ENCODE peak calls at places on chromosomes 4 and X, in eight cellular contexts. One of them, this sample, is unnamed.

GRCh38 chr4:84496356-84497219 is 2.5 kb downstream of the NKX6-1 start:
- DNase-seq in HepG2: no peak
- DNase-seq in body of pancreas: peak
- DNase-seq in spleen: no peak
- DNase-seq in endothelial cell of umbilical vein: no peak
- DNase-seq in adrenal gland: no peak
- DNase-seq in lower leg skin: no peak
- DNase-seq in right lobe of liver: no peak
- DNase-seq in this sample: no peak

GRCh38 chr4:154545689-154546088 is 4.5 kb downstream of the PLRG1 start:
- DNase-seq in HepG2: no peak
- DNase-seq in body of pancreas: no peak
- DNase-seq in spleen: no peak
- DNase-seq in endothelial cell of umbilical vein: no peak
- DNase-seq in adrenal gland: no peak
- DNase-seq in lower leg skin: no peak
- DNase-seq in right lobe of liver: no peak
- DNase-seq in this sample: no peak

GRCh38 chrX:55754861-55755294 is 37.3 kb downstream of the RRAGB start:
- DNase-seq in HepG2: no peak
- DNase-seq in body of pancreas: no peak
- DNase-seq in spleen: no peak
- DNase-seq in endothelial cell of umbilical vein: peak
- DNase-seq in adrenal gland: no peak
- DNase-seq in lower leg skin: no peak
- DNase-seq in right lobe of liver: no peak
- DNase-seq in this sample: no peak

GRCh38 chrX:123860506-123860840 is 620 bp downstream of the XIAP start:
- DNase-seq in HepG2: peak
- DNase-seq in body of pancreas: no peak
- DNase-seq in spleen: no peak
- DNase-seq in endothelial cell of umbilical vein: peak
- DNase-seq in adrenal gland: no peak
- DNase-seq in lower leg skin: no peak
- DNase-seq in right lobe of liver: no peak
- DNase-seq in this sample: peak

GRCh38 chr4:90148574-90149170 is 21.5 kb downstream of the CCSER1 start:
- DNase-seq in HepG2: no peak
- DNase-seq in body of pancreas: no peak
- DNase-seq in spleen: no peak
- DNase-seq in endothelial cell of umbilical vein: no peak
- DNase-seq in adrenal gland: no peak
- DNase-seq in lower leg skin: no peak
- DNase-seq in right lobe of liver: no peak
- DNase-seq in this sample: no peak

GRCh38 chrX:32868524-32868895 is 342.8 kb downstream of the DMD start:
- DNase-seq in HepG2: no peak
- DNase-seq in body of pancreas: no peak
- DNase-seq in spleen: no peak
- DNase-seq in endothelial cell of umbilical vein: no peak
- DNase-seq in adrenal gland: no peak
- DNase-seq in lower leg skin: no peak
- DNase-seq in right lobe of liver: peak
- DNase-seq in this sample: no peak

GRCh38 chrX:108036298-108036973 is 8.4 kb upstream of the VSIG1 start:
- DNase-seq in HepG2: peak
- DNase-seq in body of pancreas: no peak
- DNase-seq in spleen: no peak
- DNase-seq in endothelial cell of umbilical vein: peak
- DNase-seq in adrenal gland: no peak
- DNase-seq in lower leg skin: no peak
- DNase-seq in right lobe of liver: no peak
- DNase-seq in this sample: peak

GRCh38 chrX:150503898-150504219 is 64.6 kb upstream of the MTM1 start:
- DNase-seq in HepG2: no peak
- DNase-seq in body of pancreas: peak
- DNase-seq in spleen: no peak
- DNase-seq in endothelial cell of umbilical vein: no peak
- DNase-seq in adrenal gland: no peak
- DNase-seq in lower leg skin: peak
- DNase-seq in right lobe of liver: no peak
- DNase-seq in this sample: no peak

GRCh38 chr4:186169942-186170802 is 21.2 kb upstream of the CYP4V2 start:
- DNase-seq in HepG2: peak
- DNase-seq in body of pancreas: no peak
- DNase-seq in spleen: no peak
- DNase-seq in endothelial cell of umbilical vein: no peak
- DNase-seq in adrenal gland: no peak
- DNase-seq in lower leg skin: no peak
- DNase-seq in right lobe of liver: no peak
- DNase-seq in this sample: no peak

GRCh38 chrX:124557976-124558375 is 211.6 kb downstream of the SH2D1A start:
- DNase-seq in HepG2: no peak
- DNase-seq in body of pancreas: no peak
- DNase-seq in spleen: no peak
- DNase-seq in endothelial cell of umbilical vein: no peak
- DNase-seq in adrenal gland: no peak
- DNase-seq in lower leg skin: no peak
- DNase-seq in right lobe of liver: no peak
- DNase-seq in this sample: no peak

GRCh38 chr4:173835863-173836262 is 305.8 kb upstream of the HAND2 start:
- DNase-seq in HepG2: no peak
- DNase-seq in body of pancreas: no peak
- DNase-seq in spleen: no peak
- DNase-seq in endothelial cell of umbilical vein: no peak
- DNase-seq in adrenal gland: no peak
- DNase-seq in lower leg skin: no peak
- DNase-seq in right lobe of liver: no peak
- DNase-seq in this sample: no peak

GRCh38 chrX:100404851-100405250 is 5.2 kb downstream of the PCDH19 start:
- DNase-seq in HepG2: no peak
- DNase-seq in body of pancreas: no peak
- DNase-seq in spleen: no peak
- DNase-seq in endothelial cell of umbilical vein: no peak
- DNase-seq in adrenal gland: no peak
- DNase-seq in lower leg skin: no peak
- DNase-seq in right lobe of liver: no peak
- DNase-seq in this sample: no peak

GRCh38 chr4:25536577-25537325 is 118.9 kb upstream of the SLC34A2 start:
- DNase-seq in HepG2: no peak
- DNase-seq in body of pancreas: no peak
- DNase-seq in spleen: no peak
- DNase-seq in endothelial cell of umbilical vein: no peak
- DNase-seq in adrenal gland: no peak
- DNase-seq in lower leg skin: peak
- DNase-seq in right lobe of liver: no peak
- DNase-seq in this sample: no peak

GRCh38 chr4:122531514-122531913 is 75.0 kb upstream of the IL2 start:
- DNase-seq in HepG2: no peak
- DNase-seq in body of pancreas: no peak
- DNase-seq in spleen: no peak
- DNase-seq in endothelial cell of umbilical vein: no peak
- DNase-seq in adrenal gland: no peak
- DNase-seq in lower leg skin: no peak
- DNase-seq in right lobe of liver: no peak
- DNase-seq in this sample: peak

GRCh38 chr4:101155368-101155767 is 192.0 kb downstream of the PPP3CA start:
- DNase-seq in HepG2: no peak
- DNase-seq in body of pancreas: no peak
- DNase-seq in spleen: no peak
- DNase-seq in endothelial cell of umbilical vein: peak
- DNase-seq in adrenal gland: no peak
- DNase-seq in lower leg skin: no peak
- DNase-seq in right lobe of liver: no peak
- DNase-seq in this sample: no peak

GRCh38 chr4:71938776-71939175 is 93.0 kb upstream of the NPFFR2 start:
- DNase-seq in HepG2: no peak
- DNase-seq in body of pancreas: no peak
- DNase-seq in spleen: no peak
- DNase-seq in endothelial cell of umbilical vein: no peak
- DNase-seq in adrenal gland: no peak
- DNase-seq in lower leg skin: no peak
- DNase-seq in right lobe of liver: no peak
- DNase-seq in this sample: no peak

GRCh38 chrX:105533951-105534350 is 288.4 kb upstream of the NRK start:
- DNase-seq in HepG2: no peak
- DNase-seq in body of pancreas: no peak
- DNase-seq in spleen: no peak
- DNase-seq in endothelial cell of umbilical vein: no peak
- DNase-seq in adrenal gland: no peak
- DNase-seq in lower leg skin: no peak
- DNase-seq in right lobe of liver: no peak
- DNase-seq in this sample: no peak

GRCh38 chr4:10866691-10867090 is 182.1 kb upstream of the CLNK start:
- DNase-seq in HepG2: no peak
- DNase-seq in body of pancreas: no peak
- DNase-seq in spleen: no peak
- DNase-seq in endothelial cell of umbilical vein: no peak
- DNase-seq in adrenal gland: no peak
- DNase-seq in lower leg skin: no peak
- DNase-seq in right lobe of liver: no peak
- DNase-seq in this sample: no peak

GRCh38 chr4:111210576-111210975 is 587.7 kb upstream of the PITX2 start:
- DNase-seq in HepG2: no peak
- DNase-seq in body of pancreas: no peak
- DNase-seq in spleen: no peak
- DNase-seq in endothelial cell of umbilical vein: no peak
- DNase-seq in adrenal gland: no peak
- DNase-seq in lower leg skin: no peak
- DNase-seq in right lobe of liver: no peak
- DNase-seq in this sample: no peak

GRCh38 chr4:176099314-176099713 is 33.7 kb downstream of the WDR17 start:
- DNase-seq in HepG2: no peak
- DNase-seq in body of pancreas: no peak
- DNase-seq in spleen: no peak
- DNase-seq in endothelial cell of umbilical vein: no peak
- DNase-seq in adrenal gland: no peak
- DNase-seq in lower leg skin: no peak
- DNase-seq in right lobe of liver: no peak
- DNase-seq in this sample: no peak

DNA sequence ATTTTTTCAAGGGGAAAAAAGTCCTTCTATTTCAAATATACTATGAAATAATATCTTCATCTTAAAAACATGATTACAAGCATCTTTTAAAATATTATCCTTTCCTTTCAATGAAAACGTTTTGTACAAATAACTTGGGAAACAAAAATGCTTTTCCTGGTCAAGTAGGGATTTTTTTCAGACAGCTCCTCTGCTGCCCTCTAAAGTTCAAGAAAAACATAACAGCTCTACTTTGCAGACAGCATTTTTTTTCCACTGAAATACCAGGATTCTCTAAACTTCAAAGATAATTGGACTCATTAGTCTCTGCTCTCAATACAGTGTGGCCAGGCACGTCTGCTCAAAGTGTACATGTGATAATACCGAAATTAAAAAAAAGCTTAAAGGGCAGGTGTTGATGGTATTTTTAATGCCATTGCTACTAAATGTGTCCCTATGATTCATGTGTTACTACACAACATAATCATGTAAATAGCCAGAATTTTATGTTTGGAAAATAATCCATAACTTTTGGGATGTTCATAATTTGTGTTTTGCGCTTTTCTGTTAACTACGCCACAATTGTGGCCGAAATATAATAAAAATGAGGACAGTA is 479.0 kb downstream of the KCNIP4 start:
- DNase-seq in HepG2: peak
- DNase-seq in body of pancreas: no peak
- DNase-seq in spleen: no peak
- DNase-seq in endothelial cell of umbilical vein: peak
- DNase-seq in adrenal gland: no peak
- DNase-seq in lower leg skin: no peak
- DNase-seq in right lobe of liver: no peak
- DNase-seq in this sample: peak
- TF ChIP-seq CTCF in HepG2: peak
- TF ChIP-seq CTCF in body of pancreas: peak
- TF ChIP-seq CTCF in spleen: no peak
- TF ChIP-seq CTCF in endothelial cell of umbilical vein: peak
- TF ChIP-seq CTCF in adrenal gland: peak
- TF ChIP-seq CTCF in lower leg skin: no peak
- TF ChIP-seq CTCF in right lobe of liver: peak
- TF ChIP-seq CTCF in this sample: peak

DNA sequence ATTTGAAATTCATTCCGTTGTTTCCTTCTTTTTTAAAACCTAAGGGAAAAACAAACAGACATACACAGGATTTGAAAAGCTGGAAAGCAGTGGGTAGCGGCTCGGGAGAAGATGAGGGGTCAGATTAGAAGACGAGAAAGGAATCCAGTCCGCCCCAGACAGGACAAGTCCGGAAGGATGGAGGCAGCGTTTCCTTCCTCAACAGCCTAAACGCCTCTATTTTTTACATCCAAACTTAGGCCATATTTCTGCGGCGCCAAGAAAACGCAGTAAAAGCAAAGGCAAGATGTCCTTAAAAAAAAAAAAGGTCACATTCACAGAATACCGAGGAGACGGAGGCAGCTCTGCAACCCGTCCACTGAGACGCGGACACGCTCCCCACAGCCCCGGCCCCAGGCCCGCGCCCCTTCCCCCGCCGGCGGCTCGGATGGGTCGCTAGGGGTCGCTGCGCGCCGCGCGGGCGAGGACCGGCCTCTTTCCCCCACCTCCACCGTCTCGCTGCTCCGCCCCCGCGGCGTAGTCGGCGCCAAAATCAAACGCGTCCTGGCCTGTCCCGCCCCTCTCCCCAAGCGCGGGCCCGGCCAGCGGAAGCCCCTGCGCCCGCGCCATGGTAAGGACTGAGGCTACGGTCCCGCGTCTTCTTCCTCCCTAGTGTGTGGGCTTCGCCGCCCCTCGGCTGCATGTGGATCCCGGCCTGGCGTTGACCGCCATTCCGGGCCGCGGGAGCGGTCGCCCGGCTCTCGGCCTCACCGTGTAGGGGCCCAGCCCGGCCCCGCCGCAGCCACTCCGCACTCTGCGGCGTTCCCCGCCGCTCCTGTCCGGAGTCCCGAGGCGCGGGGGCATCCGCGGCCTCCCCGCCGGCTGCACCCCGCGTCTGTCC is at the start of gene MND1:
- DNase-seq in HepG2: peak
- DNase-seq in body of pancreas: peak
- DNase-seq in spleen: peak
- DNase-seq in endothelial cell of umbilical vein: peak
- DNase-seq in adrenal gland: peak
- DNase-seq in lower leg skin: peak
- DNase-seq in right lobe of liver: peak
- DNase-seq in this sample: peak
- TF ChIP-seq POLR2A in HepG2: peak
- TF ChIP-seq POLR2A in body of pancreas: no peak
- TF ChIP-seq POLR2A in spleen: no peak
- TF ChIP-seq POLR2A in endothelial cell of umbilical vein: no peak
- TF ChIP-seq POLR2A in adrenal gland: no peak
- TF ChIP-seq POLR2A in lower leg skin: no peak
- TF ChIP-seq POLR2A in right lobe of liver: no peak
- TF ChIP-seq POLR2A in this sample: peak

GRCh38 chr4:16231570-16232252 is 5.4 kb upstream of the TAPT1 start:
- DNase-seq in HepG2: no peak
- DNase-seq in body of pancreas: no peak
- DNase-seq in spleen: no peak
- DNase-seq in endothelial cell of umbilical vein: peak
- DNase-seq in adrenal gland: no peak
- DNase-seq in lower leg skin: no peak
- DNase-seq in right lobe of liver: no peak
- DNase-seq in this sample: no peak
- H3K4me3 ChIP-seq in HepG2: no peak
- H3K4me3 ChIP-seq in body of pancreas: no peak
- H3K4me3 ChIP-seq in spleen: no peak
- H3K4me3 ChIP-seq in endothelial cell of umbilical vein: peak
- H3K4me3 ChIP-seq in adrenal gland: no peak
- H3K4me3 ChIP-seq in lower leg skin: no peak
- H3K4me3 ChIP-seq in right lobe of liver: no peak
- H3K4me3 ChIP-seq in this sample: no peak

GRCh38 chr4:184994010-184994622 is 24.2 kb upstream of the HELT start:
- DNase-seq in HepG2: no peak
- DNase-seq in body of pancreas: no peak
- DNase-seq in spleen: no peak
- DNase-seq in endothelial cell of umbilical vein: no peak
- DNase-seq in adrenal gland: no peak
- DNase-seq in lower leg skin: peak
- DNase-seq in right lobe of liver: peak
- DNase-seq in this sample: peak
- TF ChIP-seq CTCF in HepG2: no peak
- TF ChIP-seq CTCF in body of pancreas: no peak
- TF ChIP-seq CTCF in spleen: no peak
- TF ChIP-seq CTCF in endothelial cell of umbilical vein: no peak
- TF ChIP-seq CTCF in adrenal gland: no peak
- TF ChIP-seq CTCF in lower leg skin: no peak
- TF ChIP-seq CTCF in right lobe of liver: no peak
- TF ChIP-seq CTCF in this sample: no peak

This sample was measured in NB4.